ENCODE peak calls at places on chromosomes 3 and 15, in nine cellular contexts. R is GM23248, X is islet precursor cell, O is left ventricle myocardium inferior, T is D341Med, N is SHP77, B is T-cell, Y is ELF-1, J is amniotic stem cell. U is an unnamed sample.

GRCh38 chr3:128488636-128488994 is 4.4 kb downstream of the GATA2 start:
- DNase-seq in B (no peak), Y (no peak), O (no peak), X (no peak), J (no peak), T (no peak), N (no peak), R (peak), U (no peak)

GRCh38 chr3:125433611-125434041 is 58.5 kb upstream of the ZNF148 start:
- DNase-seq in T (no peak), R (no peak), J (no peak), N (no peak), Y (peak), B (no peak), O (no peak), X (peak), U (no peak)

GRCh38 chr3:25747033-25747432 is 36.2 kb downstream of the NGLY1 start:
- DNase-seq in N (no peak), T (no peak), Y (no peak), X (no peak), O (no peak), B (no peak), J (no peak), R (peak), U (peak)

GRCh38 chr3:186209810-186210752 is 101.2 kb upstream of the ETV5 start:
- DNase-seq in R (peak), X (peak), T (no peak), B (no peak), N (peak), O (peak), J (peak), Y (peak), U (peak)

GRCh38 chr3:63279000-63279366 is 875 bp downstream of the SYNPR start:
- DNase-seq in O (no peak), B (no peak), X (peak), T (peak), Y (peak), R (peak), N (no peak), J (no peak), U (no peak)

GRCh38 chr15:56835598-56836275 is 82.7 kb upstream of the TCF12 start:
- DNase-seq in T (no peak), J (peak), X (no peak), R (peak), N (peak), B (no peak), Y (no peak), O (no peak), U (peak)

GRCh38 chr15:79195802-79196201 is 86.7 kb upstream of the ANKRD34C start:
- DNase-seq in N (no peak), X (peak), T (no peak), J (no peak), R (no peak), B (no peak), O (no peak), Y (no peak), U (no peak)

GRCh38 chr3:173911446-173911845 is 513.9 kb downstream of the NLGN1 start:
- DNase-seq in J (no peak), B (no peak), R (no peak), X (no peak), T (no peak), Y (no peak), O (no peak), N (no peak), U (no peak)